ENCODE peak calls at places on chromosomes 13 and 19, in five cellular contexts. F is HFFc6, S is thoracic aorta, M is AG09309, A is tibial nerve. H is an unnamed sample.

GRCh38 chr19:48815870-48816501 is 5.2 kb upstream of the BCAT2 start:
- DNase-seq in S (no peak), A (no peak), M (no peak), F (no peak), H (no peak)

GRCh38 chr19:43934055-43934984 is 762 bp downstream of the ZNF45 start:
- DNase-seq in F (peak; percentile 1), A (no peak), S (no peak), M (no peak), H (no peak)

GRCh38 chr19:55598034-55598433 is 1.3 kb downstream of the FIZ1 start:
- DNase-seq in S (no peak), A (no peak), M (no peak), F (no peak), H (no peak)

GRCh38 chr19:47598407-47599349 is 10.3 kb upstream of the BICRA start:
- DNase-seq in A (peak; percentile 64), M (peak; percentile 94), S (peak; percentile 55), F (peak; percentile 98), H (peak; percentile 79)

GRCh38 chr19:7326105-7326877 is 22.4 kb upstream of the ARHGEF18 start:
- DNase-seq in M (no peak), S (no peak), A (peak; percentile 16), F (no peak), H (no peak)

GRCh38 chr19:16153582-16154336 is 10.3 kb downstream of the HSH2D start:
- DNase-seq in A (no peak), S (no peak), F (no peak), M (no peak), H (no peak)

GRCh38 chr19:18346091-18346490 is 5.7 kb downstream of the PGPEP1 start:
- DNase-seq in A (no peak), F (no peak), M (no peak), S (no peak), H (no peak)

GRCh38 chr19:38734176-38734425 is 10.2 kb downstream of the CAPN12 start:
- DNase-seq in F (no peak), A (no peak), S (no peak), M (no peak), H (no peak)

GRCh38 chr19:34241513-34242337 is 12.6 kb upstream of the GARRE1 start:
- DNase-seq in F (no peak), M (no peak), A (no peak), S (no peak), H (no peak)

GRCh38 chr13:29937379-29937778 is 87.0 kb upstream of the UBL3 start:
- DNase-seq in F (no peak), S (no peak), M (no peak), A (no peak), H (no peak)

GRCh38 chr13:106417467-106418110 is 117.9 kb downstream of the EFNB2 start:
- DNase-seq in F (no peak), A (no peak), M (no peak), S (no peak), H (no peak)

GRCh38 chr19:10010247-10010691 is at the start of gene COL5A3:
- DNase-seq in A (peak; percentile 46), F (no peak), S (no peak), M (no peak), H (no peak)

GRCh38 chr13:51818771-51819511 is 15.0 kb upstream of the DHRS12 start:
- DNase-seq in S (no peak), F (no peak), A (no peak), M (peak; percentile 24), H (no peak)

GRCh38 chr19:29211562-29212416 is 1.2 kb downstream of the UQCRFS1 start:
- DNase-seq in F (no peak), M (no peak), S (no peak), A (no peak), H (no peak)

GRCh38 chr19:28329429-28329828 is 883.5 kb downstream of the UQCRFS1 start:
- DNase-seq in S (no peak), F (no peak), M (no peak), A (no peak), H (no peak)

GRCh38 chr13:28128030-28128429 is 10.3 kb upstream of the PAN3 start:
- DNase-seq in M (no peak), F (no peak), S (no peak), A (no peak), H (no peak)

GRCh38 chr13:25111557-25111956 is 15.6 kb downstream of the PABPC3 start:
- DNase-seq in F (no peak), M (no peak), A (no peak), S (no peak), H (no peak)

GRCh38 chr19:33438987-33439781 is 65.7 kb downstream of the CEBPG start:
- DNase-seq in F (no peak), S (no peak), M (no peak), A (no peak), H (no peak)

GRCh38 chr19:35882074-35882832 is 13.9 kb downstream of the APLP1 start:
- DNase-seq in M (peak; percentile 66), A (peak; percentile 80), S (no peak), F (peak; percentile 82), H (peak; percentile 64)
- TF ChIP-seq CTCF in M (peak; percentile 61), A (peak; percentile 54), S (peak; percentile 21), F (peak; percentile 76), H (peak; percentile 54)

GRCh38 chr19:3420909-3421619 is 54.7 kb downstream of the NFIC start:
- DNase-seq in M (no peak), F (no peak), S (no peak), A (no peak), H (no peak)
- TF ChIP-seq CTCF in M (no peak), F (no peak), S (no peak), A (no peak), H (no peak)

DNA sequence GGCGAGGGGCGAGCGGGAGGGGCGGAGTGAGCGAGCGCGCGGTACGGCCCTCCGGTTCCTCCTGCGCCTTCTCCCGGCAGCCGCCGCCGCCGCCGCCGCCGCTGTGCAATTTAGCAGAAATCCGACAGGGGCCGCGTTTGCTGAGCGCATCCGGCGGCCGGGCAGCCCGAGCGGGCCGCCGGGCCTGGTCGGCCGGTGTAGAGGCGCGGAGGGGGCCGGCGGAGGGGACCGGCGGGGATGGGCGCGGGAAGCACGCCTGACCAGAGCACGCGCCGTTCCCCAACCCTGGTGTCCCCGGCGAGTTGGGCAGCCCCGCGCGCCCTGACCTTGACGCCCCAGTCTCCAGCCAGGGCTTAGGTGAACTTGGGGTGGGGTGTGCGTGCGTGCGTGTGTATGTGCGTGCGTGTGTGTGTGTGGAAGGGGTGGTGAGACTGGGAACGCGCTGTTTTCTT is 144.5 kb upstream of the ZNF536 start:
- DNase-seq in A (peak; percentile 46), F (peak; percentile 35), M (no peak), S (no peak), H (no peak)
- TF ChIP-seq CTCF in A (peak; percentile 63), F (peak; percentile 75), M (peak; percentile 35), S (peak; percentile 59), H (peak; percentile 36)

GRCh38 chr19:45401815-45402468 is 2.9 kb downstream of the PPP1R13L start:
- DNase-seq in F (no peak), S (no peak), A (no peak), M (no peak), H (no peak)
- TF ChIP-seq CTCF in F (no peak), S (no peak), A (no peak), M (no peak), H (no peak)

GRCh38 chr19:5515737-5516136 is 52.0 kb downstream of the TINCR start:
- DNase-seq in S (no peak), A (no peak), F (no peak), M (no peak), H (no peak)
- TF ChIP-seq CTCF in S (no peak), A (no peak), F (peak; percentile 45), M (peak; percentile 19), H (no peak)

GRCh38 chr19:984165-984967 is at the start of gene WDR18:
- DNase-seq in F (peak; percentile 75), A (peak; percentile 91), S (peak; percentile 80), M (peak; percentile 17), H (peak; percentile 55)

GRCh38 chr19:986083-986482 is 1.9 kb downstream of the WDR18 start:
- DNase-seq in M (no peak), A (no peak), F (no peak), S (no peak), H (no peak)

GRCh38 chr19:980133-980998 is 3.8 kb upstream of the WDR18 start:
- DNase-seq in M (no peak), F (no peak), A (no peak), S (no peak), H (no peak)

GRCh38 chr19:979318-979741 is 4.8 kb upstream of the WDR18 start:
- DNase-seq in M (no peak), F (no peak), S (no peak), A (no peak), H (no peak)

DNA sequence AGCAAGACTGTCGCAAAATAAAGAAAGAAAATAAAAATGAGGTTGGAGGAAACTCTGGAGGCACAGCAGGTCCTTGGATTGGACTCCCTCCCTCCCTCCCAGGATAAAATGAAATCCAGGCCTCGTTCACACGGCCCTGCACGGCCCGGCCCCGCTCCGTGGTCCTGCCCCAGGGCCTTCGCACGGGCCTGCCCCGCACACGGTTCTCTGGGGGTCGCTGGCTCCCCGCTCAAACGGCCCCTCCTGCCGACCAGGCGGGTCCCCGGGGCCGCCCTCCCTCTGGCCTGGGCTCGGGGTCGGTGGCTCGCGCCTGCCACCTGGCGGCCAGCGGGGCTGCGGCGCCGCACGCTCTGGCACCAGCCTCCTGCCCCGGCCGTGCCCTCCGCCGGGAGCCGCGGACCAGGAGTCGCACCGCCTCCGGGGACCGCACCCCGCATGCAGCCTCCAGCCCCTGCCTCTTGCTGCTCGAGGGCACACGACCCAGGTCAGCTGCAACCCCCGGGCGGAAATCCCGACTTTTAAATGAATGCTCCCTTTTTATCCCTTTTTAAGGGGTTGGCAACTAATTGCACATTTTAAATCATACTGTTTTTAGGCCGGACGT is 1.5 kb upstream of the WDR18 start:
- DNase-seq in F (peak; percentile 56), M (no peak), A (peak; percentile 55), S (no peak), H (no peak)
- TF ChIP-seq CTCF in F (peak; percentile 99), M (peak; percentile 47), A (peak; percentile 97), S (peak; percentile 96), H (peak; percentile 43)

GRCh38 chr13:84985860-84986259 is 813.4 kb downstream of the SLITRK6 start:
- DNase-seq in F (no peak), S (no peak), M (no peak), A (no peak), H (no peak)
- TF ChIP-seq CTCF in F (no peak), S (no peak), M (no peak), A (no peak), H (no peak)

GRCh38 chr19:36139473-36140288 is at the start of gene CAPNS1:
- DNase-seq in S (peak; percentile 85), A (peak; percentile 87), F (peak; percentile 94), M (peak; percentile 71), H (peak; percentile 91)
- TF ChIP-seq CTCF in S (peak; percentile 19), A (no peak), F (no peak), M (peak; percentile 7), H (no peak)

GRCh38 chr19:51830263-51830662 is 35.3 kb downstream of the FPR3 start:
- DNase-seq in M (no peak), A (no peak), S (no peak), F (no peak), H (no peak)
- TF ChIP-seq CTCF in M (no peak), A (no peak), S (no peak), F (no peak), H (no peak)

GRCh38 chr13:43783820-43784219 is 3.0 kb downstream of the ENOX1 start:
- DNase-seq in S (no peak), F (peak; percentile 60), M (no peak), A (no peak), H (no peak)
- TF ChIP-seq CTCF in S (no peak), F (no peak), M (no peak), A (no peak), H (no peak)

H was measured in AG09319.